ENCODE peak calls at places on chromosomes 11 and 22, in seven cellular contexts. S is effector CD4-positive, alpha-beta T cell; Y is sciatic nerve; X is activated T-cell treated with anti-CD3 and anti-CD28 coated beads, Interleukin-2, amount 50 U/mL, for 24 hours; P is stimulated activated CD8-positive, alpha-beta memory T cell treated with anti-CD3 and anti-CD28 coated beads, Interleukin-12 subunit alpha, Interleukin-12 subunit beta, amount 100 ng/mL, for 1 hour; D is mucosa of gallbladder; T is NCI-H1105. H is an unnamed sample.

GRCh38 chr11:130480166-130480565 is 31.7 kb downstream of the ADAMTS15 start:
- DNase-seq in Y (no peak), P (no peak), S (no peak), X (no peak), T (no peak), D (no peak), H (no peak)

GRCh38 chr22:49655168-49655812 is 172.4 kb downstream of the BRD1 start:
- DNase-seq in P (no peak), S (no peak), T (no peak), Y (no peak), X (no peak), D (no peak), H (no peak)

GRCh38 chr22:36435516-36436415 is 45.7 kb downstream of the TXN2 start:
- DNase-seq in P (peak), D (peak), X (peak), Y (no peak), S (peak), T (no peak), H (no peak)

GRCh38 chr11:111718436-111719325 is 47.5 kb downstream of the PPP2R1B start:
- DNase-seq in T (no peak), Y (no peak), P (no peak), S (no peak), X (no peak), D (no peak), H (no peak)

GRCh38 chr22:23764931-23765881 is 2.4 kb downstream of the C22orf15 start:
- DNase-seq in X (no peak), S (no peak), D (no peak), T (no peak), Y (no peak), P (no peak), H (no peak)

GRCh38 chr22:44330188-44330726 is 17.5 kb upstream of the SHISAL1 start:
- DNase-seq in P (no peak), X (no peak), Y (no peak), T (no peak), D (no peak), S (no peak), H (no peak)

GRCh38 chr11:122598971-122599370 is 56.6 kb upstream of the UBASH3B start:
- DNase-seq in T (no peak), Y (no peak), S (no peak), X (no peak), P (no peak), D (no peak), H (no peak)

GRCh38 chr11:69834811-69835800 is 15.9 kb upstream of the FGF3 start:
- DNase-seq in X (no peak), Y (peak), S (no peak), T (no peak), D (no peak), P (no peak), H (no peak)

GRCh38 chr11:57180141-57180561 is 1.6 kb upstream of the LRRC55 start:
- DNase-seq in T (no peak), Y (no peak), S (no peak), D (no peak), P (no peak), X (no peak), H (no peak)

GRCh38 chr11:92658733-92659132 is 310.7 kb upstream of the MTNR1B start:
- DNase-seq in D (no peak), S (no peak), X (no peak), Y (no peak), P (no peak), T (no peak), H (no peak)

GRCh38 chr11:64284962-64285884 is at the start of gene GPR137:
- DNase-seq in T (peak), Y (peak), S (peak), D (peak), X (peak), P (peak), H (peak)

GRCh38 chr11:68581439-68581838 is 102.9 kb upstream of the GAL start:
- DNase-seq in D (no peak), X (no peak), Y (no peak), T (no peak), S (no peak), P (no peak), H (no peak)

GRCh38 chr22:22745225-22746060 is 101.0 kb downstream of the GGTLC2 start:
- DNase-seq in D (peak), P (no peak), Y (no peak), S (peak), T (no peak), X (peak), H (no peak)

GRCh38 chr11:90908074-90908473 is 685.2 kb upstream of the CHORDC1 start:
- DNase-seq in D (no peak), X (no peak), P (no peak), Y (no peak), T (no peak), S (no peak), H (no peak)

GRCh38 chr22:27097933-27098332 is 440.5 kb downstream of the MIAT start:
- DNase-seq in X (no peak), T (no peak), P (no peak), D (no peak), Y (no peak), S (no peak), H (no peak)

GRCh38 chr11:78542007-78542406 is 32.7 kb downstream of the NARS2 start:
- DNase-seq in S (no peak), X (no peak), Y (no peak), T (no peak), D (no peak), P (no peak), H (no peak)

GRCh38 chr11:116052603-116053537 is 548.7 kb upstream of the CADM1 start:
- DNase-seq in D (no peak), Y (no peak), S (no peak), P (no peak), T (peak), X (no peak), H (no peak)

GRCh38 chr11:57901756-57902155 is 121.9 kb upstream of the OR9Q1 start:
- DNase-seq in D (no peak), T (no peak), X (no peak), Y (no peak), P (no peak), S (no peak), H (no peak)

GRCh38 chr22:28252539-28252938 is 333.5 kb upstream of the PITPNB start:
- DNase-seq in S (no peak), X (no peak), T (no peak), Y (no peak), D (peak), P (no peak), H (no peak)

GRCh38 chr22:36764641-36765040 is 11.3 kb downstream of the IFT27 start:
- DNase-seq in P (no peak), X (no peak), T (no peak), S (no peak), Y (peak), D (no peak), H (no peak)

GRCh38 chr11:10181811-10182210 is 112.2 kb downstream of the SBF2 start:
- DNase-seq in X (no peak), D (no peak), T (no peak), S (no peak), Y (no peak), P (no peak), H (no peak)

GRCh38 chr11:44356351-44356750 is 46.4 kb upstream of the ALX4 start:
- DNase-seq in Y (no peak), T (no peak), X (no peak), P (no peak), D (no peak), S (no peak), H (no peak)

GRCh38 chr22:39309881-39310714 is 9.3 kb downstream of the RPL3 start:
- DNase-seq in P (no peak), D (no peak), X (no peak), Y (no peak), T (no peak), S (no peak), H (no peak)

GRCh38 chr11:86869966-86870570 is 69.7 kb downstream of the PRSS23 start:
- DNase-seq in S (peak), P (peak), T (peak), Y (peak), D (peak), X (peak), H (peak)

GRCh38 chr11:134514354-134514951 is 102.4 kb upstream of the B3GAT1 start:
- DNase-seq in T (no peak), D (no peak), X (peak), S (no peak), P (no peak), Y (peak), H (no peak)

GRCh38 chr11:2462986-2463765 is 18.4 kb downstream of the KCNQ1 start:
- DNase-seq in Y (peak), X (peak), T (no peak), P (no peak), S (no peak), D (peak), H (no peak)

GRCh38 chr22:38490915-38491314 is 15.2 kb downstream of the DDX17 start:
- DNase-seq in P (no peak), X (no peak), T (no peak), D (peak), Y (peak), S (no peak), H (no peak)

GRCh38 chr11:12061851-12062560 is 48.4 kb upstream of the MICAL2 start:
- DNase-seq in S (no peak), D (no peak), T (no peak), Y (no peak), X (no peak), P (no peak), H (no peak)

GRCh38 chr11:58781345-58781744 is 49.6 kb upstream of the GLYAT start:
- DNase-seq in P (no peak), X (no peak), T (no peak), Y (no peak), D (no peak), S (no peak), H (no peak)

GRCh38 chr22:47839586-47840245 is 1077.3 kb downstream of the TBC1D22A start:
- DNase-seq in S (no peak), T (no peak), X (no peak), D (no peak), Y (no peak), P (no peak), H (no peak)

GRCh38 chr11:37286890-37287289 is 688.9 kb upstream of the RAG2 start:
- DNase-seq in Y (no peak), T (no peak), X (no peak), P (no peak), D (no peak), S (no peak), H (no peak)

GRCh38 chr11:119087747-119088241 is 3.1 kb downstream of the HMBS start:
- DNase-seq in X (no peak), D (no peak), T (no peak), Y (no peak), P (no peak), S (no peak), H (no peak)

GRCh38 chr11:77141475-77141874 is 13.4 kb downstream of the MYO7A start:
- DNase-seq in T (no peak), Y (no peak), D (no peak), X (no peak), P (no peak), S (no peak), H (no peak)

GRCh38 chr22:46479046-46479445 is 58.4 kb downstream of the CELSR1 start:
- DNase-seq in X (no peak), T (no peak), Y (no peak), S (no peak), P (no peak), D (no peak), H (no peak)

GRCh38 chr11:77283101-77283500 is 18.4 kb downstream of the GDPD4 start:
- DNase-seq in Y (no peak), X (no peak), S (no peak), T (no peak), P (no peak), D (no peak), H (no peak)

GRCh38 chr22:27990879-27991278 is 71.8 kb upstream of the PITPNB start:
- DNase-seq in T (no peak), P (no peak), S (no peak), X (peak), D (peak), Y (peak), H (no peak)